ENCODE peak calls at places on chromosomes 3 and 15, in six cellular contexts. One of them, this sample, is unnamed.

GRCh38 chr3:175988401-175988800 is 1129.3 kb downstream of the NAALADL2 start:
- DNase-seq in cardiac septum: no peak
- DNase-seq in GM23338: no peak
- DNase-seq in hippocampal formation: no peak
- DNase-seq in amniotic stem cell: no peak
- DNase-seq in ACHN: no peak
- DNase-seq in this sample: no peak

GRCh38 chr3:115989927-115990326 is 366.6 kb downstream of the GAP43 start:
- DNase-seq in cardiac septum: no peak
- DNase-seq in GM23338: no peak
- DNase-seq in hippocampal formation: no peak
- DNase-seq in amniotic stem cell: no peak
- DNase-seq in ACHN: no peak
- DNase-seq in this sample: no peak

GRCh38 chr15:86333819-86334218 is 254.1 kb downstream of the AGBL1 start:
- DNase-seq in cardiac septum: no peak
- DNase-seq in GM23338: no peak
- DNase-seq in hippocampal formation: no peak
- DNase-seq in amniotic stem cell: no peak
- DNase-seq in ACHN: no peak
- DNase-seq in this sample: no peak

GRCh38 chr3:39096775-39097174 is 10.7 kb downstream of the GORASP1 start:
- DNase-seq in cardiac septum: no peak
- DNase-seq in GM23338: peak
- DNase-seq in hippocampal formation: no peak
- DNase-seq in amniotic stem cell: no peak
- DNase-seq in ACHN: no peak
- DNase-seq in this sample: no peak

GRCh38 chr3:12964713-12965612 is 108.3 kb downstream of the IQSEC1 start:
- DNase-seq in cardiac septum: no peak
- DNase-seq in GM23338: peak
- DNase-seq in hippocampal formation: no peak
- DNase-seq in amniotic stem cell: no peak
- DNase-seq in ACHN: no peak
- DNase-seq in this sample: peak

GRCh38 chr3:10983219-10983916 is 9.2 kb upstream of the SLC6A1 start:
- DNase-seq in cardiac septum: no peak
- DNase-seq in GM23338: peak
- DNase-seq in hippocampal formation: peak
- DNase-seq in amniotic stem cell: peak
- DNase-seq in ACHN: peak
- DNase-seq in this sample: peak

GRCh38 chr3:126419886-126420786 is 25.4 kb downstream of the CFAP100 start:
- DNase-seq in cardiac septum: peak
- DNase-seq in GM23338: peak
- DNase-seq in hippocampal formation: no peak
- DNase-seq in amniotic stem cell: no peak
- DNase-seq in ACHN: no peak
- DNase-seq in this sample: no peak

GRCh38 chr15:57114070-57114469 is 195.6 kb downstream of the TCF12 start:
- DNase-seq in cardiac septum: no peak
- DNase-seq in GM23338: no peak
- DNase-seq in hippocampal formation: no peak
- DNase-seq in amniotic stem cell: no peak
- DNase-seq in ACHN: no peak
- DNase-seq in this sample: no peak

GRCh38 chr15:81547517-81548132 is 173.6 kb upstream of the TMC3 start:
- DNase-seq in cardiac septum: no peak
- DNase-seq in GM23338: no peak
- DNase-seq in hippocampal formation: no peak
- DNase-seq in amniotic stem cell: no peak
- DNase-seq in ACHN: no peak
- DNase-seq in this sample: no peak

GRCh38 chr3:48915296-48915695 is 3.3 kb upstream of the ARIH2 start:
- DNase-seq in cardiac septum: peak
- DNase-seq in GM23338: no peak
- DNase-seq in hippocampal formation: no peak
- DNase-seq in amniotic stem cell: no peak
- DNase-seq in ACHN: no peak
- DNase-seq in this sample: no peak

GRCh38 chr3:193805448-193805847 is 212.4 kb downstream of the OPA1 start:
- DNase-seq in cardiac septum: peak
- DNase-seq in GM23338: no peak
- DNase-seq in hippocampal formation: no peak
- DNase-seq in amniotic stem cell: no peak
- DNase-seq in ACHN: peak
- DNase-seq in this sample: peak

GRCh38 chr3:65871305-65872141 is 167.2 kb downstream of the MAGI1 start:
- DNase-seq in cardiac septum: no peak
- DNase-seq in GM23338: no peak
- DNase-seq in hippocampal formation: no peak
- DNase-seq in amniotic stem cell: no peak
- DNase-seq in ACHN: peak
- DNase-seq in this sample: no peak

GRCh38 chr3:16467368-16467767 is 46.1 kb downstream of the RFTN1 start:
- DNase-seq in cardiac septum: no peak
- DNase-seq in GM23338: peak
- DNase-seq in hippocampal formation: no peak
- DNase-seq in amniotic stem cell: no peak
- DNase-seq in ACHN: no peak
- DNase-seq in this sample: no peak

GRCh38 chr3:101842245-101842934 is 6.9 kb upstream of the NFKBIZ start:
- DNase-seq in cardiac septum: no peak
- DNase-seq in GM23338: peak
- DNase-seq in hippocampal formation: no peak
- DNase-seq in amniotic stem cell: no peak
- DNase-seq in ACHN: peak
- DNase-seq in this sample: no peak

GRCh38 chr3:194346035-194346434 is 5.1 kb downstream of the CPN2 start:
- DNase-seq in cardiac septum: no peak
- DNase-seq in GM23338: no peak
- DNase-seq in hippocampal formation: no peak
- DNase-seq in amniotic stem cell: no peak
- DNase-seq in ACHN: no peak
- DNase-seq in this sample: no peak

GRCh38 chr3:173739716-173740115 is 342.2 kb downstream of the NLGN1 start:
- DNase-seq in cardiac septum: no peak
- DNase-seq in GM23338: peak
- DNase-seq in hippocampal formation: no peak
- DNase-seq in amniotic stem cell: peak
- DNase-seq in ACHN: no peak
- DNase-seq in this sample: no peak